ENCODE peak calls at places on chromosome 13, in six cellular contexts. Q, F, V, H, O and M are unnamed samples.

GRCh38 chr13:46553886-46554855 is 1.2 kb downstream of the LRCH1 start:
- DNase-seq in Q (peak), F (peak), V (no peak), H (peak), O (peak), M (peak)

GRCh38 chr13:93079294-93079693 is 147.3 kb upstream of the GPC6 start:
- DNase-seq in Q (no peak), F (no peak), V (no peak), H (no peak), O (no peak), M (no peak)

GRCh38 chr13:46622918-46623256 is 69.9 kb downstream of the LRCH1 start:
- DNase-seq in Q (no peak), F (no peak), V (no peak), H (no peak), O (no peak), M (no peak)

GRCh38 chr13:24153979-24154378 is 6.5 kb upstream of the SPATA13 start:
- DNase-seq in Q (no peak), F (no peak), V (no peak), H (no peak), O (no peak), M (no peak)

GRCh38 chr13:36412736-36413135 is 19.6 kb upstream of the CCNA1 start:
- DNase-seq in Q (no peak), F (no peak), V (no peak), H (no peak), O (no peak), M (no peak)

GRCh38 chr13:40648040-40648439 is 18.4 kb downstream of the FOXO1 start:
- DNase-seq in Q (peak), F (no peak), V (no peak), H (no peak), O (no peak), M (no peak)

GRCh38 chr13:29540334-29540733 is 55.2 kb downstream of the SLC7A1 start:
- DNase-seq in Q (no peak), F (no peak), V (no peak), H (no peak), O (no peak), M (no peak)

GRCh38 chr13:90055121-90055520 is 1292.4 kb upstream of the MIR17HG start:
- DNase-seq in Q (no peak), F (no peak), V (no peak), H (no peak), O (no peak), M (no peak)

GRCh38 chr13:94764576-94765321 is 52.4 kb upstream of the SOX21 start:
- DNase-seq in Q (no peak), F (no peak), V (no peak), H (no peak), O (no peak), M (peak)

GRCh38 chr13:66556306-66556705 is 673.8 kb downstream of the PCDH9 start:
- DNase-seq in Q (no peak), F (no peak), V (no peak), H (no peak), O (no peak), M (no peak)

GRCh38 chr13:111456452-111457230 is 136.2 kb downstream of the TEX29 start:
- DNase-seq in Q (no peak), F (no peak), V (no peak), H (no peak), O (no peak), M (no peak)

GRCh38 chr13:21611385-21611784 is 7.4 kb upstream of the MICU2 start:
- DNase-seq in Q (no peak), F (no peak), V (no peak), H (no peak), O (no peak), M (no peak)

GRCh38 chr13:60572855-60573254 is 175.8 kb downstream of the TDRD3 start:
- DNase-seq in Q (no peak), F (no peak), V (no peak), H (no peak), O (no peak), M (no peak)

GRCh38 chr13:98984118-98984517 is 6.3 kb upstream of the DOCK9 start:
- DNase-seq in Q (no peak), F (peak), V (no peak), H (no peak), O (no peak), M (no peak)

GRCh38 chr13:48233097-48233885 is at the start of gene ITM2B:
- DNase-seq in Q (peak), F (peak), V (no peak), H (peak), O (peak), M (peak)

GRCh38 chr13:33590936-33591335 is 227.0 kb upstream of the RFC3 start:
- DNase-seq in Q (no peak), F (no peak), V (no peak), H (no peak), O (no peak), M (no peak)

GRCh38 chr13:95601216-95601615 is 43.3 kb downstream of the DZIP1 start:
- DNase-seq in Q (peak), F (no peak), V (no peak), H (no peak), O (no peak), M (no peak)

GRCh38 chr13:98810746-98811145 is 58.3 kb upstream of the SLC15A1 start:
- DNase-seq in Q (no peak), F (no peak), V (no peak), H (no peak), O (peak), M (peak)

GRCh38 chr13:43732726-43733125 is 54.0 kb downstream of the ENOX1 start:
- DNase-seq in Q (no peak), F (no peak), V (no peak), H (no peak), O (no peak), M (no peak)

GRCh38 chr13:43728411-43728810 is 58.4 kb downstream of the ENOX1 start:
- DNase-seq in Q (no peak), F (no peak), V (no peak), H (no peak), O (no peak), M (no peak)

GRCh38 chr13:43725460-43725859 is 61.3 kb downstream of the ENOX1 start:
- DNase-seq in Q (no peak), F (no peak), V (no peak), H (no peak), O (no peak), M (no peak)

DNA sequence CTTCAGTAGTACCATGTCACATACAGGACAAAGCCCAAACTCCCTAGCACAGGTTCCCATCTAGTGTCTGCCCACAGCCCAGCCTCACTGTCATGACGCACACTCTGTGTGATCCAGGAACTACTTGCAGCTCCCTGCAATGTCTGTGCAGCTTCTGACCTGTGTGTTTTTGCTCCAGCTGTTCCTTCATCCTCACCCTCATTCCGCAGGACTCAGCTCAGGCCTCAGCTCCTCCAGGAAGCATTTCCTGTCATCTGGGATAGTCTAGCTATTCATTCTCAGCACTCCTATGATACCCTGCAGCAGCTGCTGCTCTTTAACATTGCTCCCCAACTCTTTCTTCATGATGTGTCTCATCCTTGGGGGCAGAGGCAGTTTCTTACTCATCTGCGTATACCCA is 56.1 kb downstream of the ENOX1 start:
- DNase-seq in Q (no peak), F (no peak), V (no peak), H (no peak), O (no peak), M (no peak)
- TF ChIP-seq MYC in Q (no peak), F (no peak), V (no peak), H (no peak), O (no peak), M (no peak)

GRCh38 chr13:110287031-110287828 is 19.7 kb downstream of the COL4A1 start:
- DNase-seq in Q (no peak), F (no peak), V (no peak), H (no peak), O (no peak), M (no peak)
- TF ChIP-seq MYC in Q (no peak), F (no peak), V (no peak), H (no peak), O (no peak), M (no peak)

GRCh38 chr13:107258599-107259187 is 690.8 kb upstream of the ARGLU1 start:
- DNase-seq in Q (peak), F (no peak), V (no peak), H (no peak), O (no peak), M (no peak)
- TF ChIP-seq MYC in Q (peak), F (no peak), V (no peak), H (no peak), O (no peak), M (no peak)

GRCh38 chr13:51831519-51831918 is 13.5 kb downstream of the TMEM272 start:
- DNase-seq in Q (no peak), F (no peak), V (no peak), H (no peak), O (no peak), M (no peak)
- TF ChIP-seq MYC in Q (no peak), F (no peak), V (no peak), H (no peak), O (no peak), M (no peak)

DNA sequence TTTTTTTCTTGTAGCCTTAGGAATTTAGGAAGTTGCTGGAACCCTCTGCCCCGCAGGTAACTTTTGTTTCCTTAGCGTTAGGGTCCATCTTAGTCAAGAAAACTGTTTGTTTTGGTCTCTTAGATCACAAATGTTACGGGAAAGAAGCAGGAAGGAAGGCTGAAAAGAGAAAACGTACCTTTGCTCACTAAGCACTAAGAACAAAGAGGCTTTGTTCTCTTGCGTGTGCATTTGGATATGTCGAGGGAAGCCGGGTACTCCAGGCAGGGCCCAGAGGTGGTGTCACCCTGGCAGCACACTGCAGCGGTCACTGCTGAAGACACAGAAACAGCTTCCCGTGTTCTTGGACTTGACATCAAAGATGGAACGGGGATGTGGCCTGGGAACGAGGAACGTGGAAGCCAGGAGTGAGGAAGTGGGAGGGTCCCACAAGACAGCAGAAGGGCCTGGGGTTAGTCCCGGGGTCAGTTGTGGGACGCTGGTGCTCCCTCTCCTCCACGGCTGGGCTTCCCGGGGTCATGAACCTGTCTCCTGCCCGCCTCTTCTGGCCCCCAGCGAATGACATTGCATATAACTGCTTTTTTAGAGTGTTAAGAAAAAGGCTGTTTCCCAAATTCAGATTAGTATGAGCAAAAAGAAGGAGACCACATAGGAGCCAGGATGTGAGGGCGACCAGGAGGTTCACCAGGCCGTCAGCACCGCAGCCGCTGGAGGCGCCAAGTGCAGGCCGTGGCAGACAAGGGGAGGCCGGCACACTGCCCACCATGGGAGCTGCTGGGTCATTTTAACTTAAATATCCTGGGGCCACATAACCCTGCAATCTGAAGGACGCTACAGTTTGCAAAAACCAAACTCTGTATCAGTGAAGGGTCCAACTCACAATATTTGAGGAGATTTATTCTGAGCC is 31.6 kb downstream of the ATP11A start:
- DNase-seq in Q (peak), F (peak), V (no peak), H (no peak), O (no peak), M (no peak)
- TF ChIP-seq MYC in Q (no peak), F (no peak), V (no peak), H (no peak), O (no peak), M (no peak)

GRCh38 chr13:74082741-74083160 is 51.5 kb downstream of the KLF12 start:
- DNase-seq in Q (no peak), F (peak), V (no peak), H (no peak), O (no peak), M (no peak)
- TF ChIP-seq MYC in Q (no peak), F (no peak), V (no peak), H (no peak), O (no peak), M (no peak)

DNA sequence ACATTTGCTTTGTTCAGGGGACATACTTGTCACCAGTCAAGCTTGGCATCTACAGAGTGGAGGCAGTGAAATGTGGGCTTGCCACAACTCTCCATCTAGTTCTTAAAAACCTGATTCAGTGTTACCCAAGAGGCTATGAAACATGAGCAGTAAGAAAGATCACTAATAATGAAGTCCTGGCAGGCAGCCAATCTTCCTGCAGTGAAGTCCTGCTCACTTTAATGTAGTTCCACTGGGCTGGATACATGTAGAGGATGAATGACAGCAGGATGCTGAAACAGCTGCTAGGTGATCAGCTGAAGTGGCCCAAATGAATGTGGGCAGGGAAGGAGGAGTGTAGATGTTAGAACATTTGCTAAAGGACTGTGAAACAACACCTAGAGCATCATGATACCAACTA is 1213.1 kb downstream of the OLFM4 start:
- DNase-seq in Q (no peak), F (no peak), V (no peak), H (no peak), O (no peak), M (no peak)
- TF ChIP-seq MYC in Q (no peak), F (no peak), V (no peak), H (no peak), O (no peak), M (no peak)